ENCODE peak calls at places on chromosome 19, in four cellular contexts. One of them, this sample, is unnamed.

GRCh38 chr19:5914946-5915781 is 1.1 kb downstream of the CAPS start:
- DNase-seq in A549: no peak
- DNase-seq in GM12878: no peak
- DNase-seq in HepG2: no peak
- DNase-seq in this sample: no peak

GRCh38 chr19:33434090-33434885 is 60.8 kb downstream of the CEBPG start:
- DNase-seq in HepG2: no peak
- DNase-seq in GM12878: no peak
- DNase-seq in A549: no peak
- DNase-seq in this sample: no peak

GRCh38 chr19:14167594-14168138 is 31.3 kb upstream of the ASF1B start:
- DNase-seq in HepG2: no peak
- DNase-seq in GM12878: no peak
- DNase-seq in A549: no peak
- DNase-seq in this sample: no peak

GRCh38 chr19:15443838-15444237 is 5.9 kb downstream of the WIZ start:
- DNase-seq in GM12878: no peak
- DNase-seq in A549: no peak
- DNase-seq in HepG2: no peak
- DNase-seq in this sample: no peak

GRCh38 chr19:42284641-42285341 is 15.7 kb downstream of the CIC start:
- DNase-seq in A549: no peak
- DNase-seq in GM12878: no peak
- DNase-seq in HepG2: no peak
- DNase-seq in this sample: no peak

GRCh38 chr19:16327911-16328823 is 3.5 kb downstream of the KLF2 start:
- DNase-seq in GM12878: no peak
- DNase-seq in A549: peak; percentile 32
- DNase-seq in HepG2: no peak
- DNase-seq in this sample: peak; percentile 17

GRCh38 chr19:18282021-18282787 is 782 bp upstream of the JUND start:
- DNase-seq in HepG2: peak; percentile 60
- DNase-seq in A549: no peak
- DNase-seq in GM12878: no peak
- DNase-seq in this sample: no peak

GRCh38 chr19:28482221-28482620 is 730.7 kb downstream of the UQCRFS1 start:
- DNase-seq in A549: peak; percentile 16
- DNase-seq in GM12878: no peak
- DNase-seq in HepG2: no peak
- DNase-seq in this sample: no peak

GRCh38 chr19:3975637-3976087 is 4.8 kb upstream of the DAPK3 start:
- DNase-seq in A549: no peak
- DNase-seq in HepG2: no peak
- DNase-seq in GM12878: no peak
- DNase-seq in this sample: no peak

GRCh38 chr19:33492090-33492489 is 29.5 kb downstream of the PEPD start:
- DNase-seq in A549: no peak
- DNase-seq in HepG2: no peak
- DNase-seq in GM12878: no peak
- DNase-seq in this sample: no peak

GRCh38 chr19:18514800-18515682 is 6.8 kb downstream of the ELL start:
- DNase-seq in A549: peak; percentile 64
- DNase-seq in HepG2: peak; percentile 99
- DNase-seq in GM12878: no peak
- DNase-seq in this sample: no peak

GRCh38 chr19:3980353-3981251 is 4.7 kb downstream of the EEF2 start:
- DNase-seq in GM12878: no peak
- DNase-seq in A549: no peak
- DNase-seq in HepG2: no peak
- DNase-seq in this sample: peak; percentile 22

GRCh38 chr19:6060600-6061391 is 49.5 kb downstream of the RFX2 start:
- DNase-seq in A549: no peak
- DNase-seq in HepG2: no peak
- DNase-seq in GM12878: no peak
- DNase-seq in this sample: peak; percentile 92

GRCh38 chr19:48989701-48990291 is 3.3 kb downstream of the GYS1 start:
- DNase-seq in HepG2: no peak
- DNase-seq in GM12878: no peak
- DNase-seq in A549: no peak
- DNase-seq in this sample: no peak

GRCh38 chr19:13012690-13013608 is 17.7 kb downstream of the NFIX start:
- DNase-seq in A549: no peak
- DNase-seq in HepG2: peak; percentile 52
- DNase-seq in GM12878: no peak
- DNase-seq in this sample: peak; percentile 80

GRCh38 chr19:33794578-33795369 is 1.9 kb upstream of the KCTD15 start:
- DNase-seq in A549: no peak
- DNase-seq in HepG2: no peak
- DNase-seq in GM12878: no peak
- DNase-seq in this sample: no peak

GRCh38 chr19:17951151-17952040 is 15.5 kb upstream of the KCNN1 start:
- DNase-seq in HepG2: no peak
- DNase-seq in GM12878: no peak
- DNase-seq in A549: no peak
- DNase-seq in this sample: no peak

GRCh38 chr19:16892868-16893685 is 4.3 kb downstream of the F2RL3 start:
- DNase-seq in HepG2: no peak
- DNase-seq in GM12878: no peak
- DNase-seq in A549: no peak
- DNase-seq in this sample: no peak

GRCh38 chr19:13082192-13083007 is 20.3 kb downstream of the LYL1 start:
- DNase-seq in GM12878: no peak
- DNase-seq in A549: peak; percentile 58
- DNase-seq in HepG2: peak; percentile 52
- DNase-seq in this sample: peak; percentile 49

GRCh38 chr19:2561895-2562294 is 86.0 kb downstream of the GADD45B start:
- DNase-seq in A549: no peak
- DNase-seq in HepG2: no peak
- DNase-seq in GM12878: peak; percentile 92
- DNase-seq in this sample: no peak

GRCh38 chr19:41944336-41944735 is 14.8 kb downstream of the RABAC1 start:
- DNase-seq in A549: no peak
- DNase-seq in HepG2: no peak
- DNase-seq in GM12878: no peak
- DNase-seq in this sample: no peak

GRCh38 chr19:14775855-14776254 is 2.5 kb downstream of the ADGRE2 start:
- DNase-seq in GM12878: no peak
- DNase-seq in A549: no peak
- DNase-seq in HepG2: no peak
- DNase-seq in this sample: peak; percentile 75

GRCh38 chr19:53530622-53531021 is 7.3 kb upstream of the ZNF331 start:
- DNase-seq in HepG2: no peak
- DNase-seq in GM12878: no peak
- DNase-seq in A549: no peak
- DNase-seq in this sample: no peak

GRCh38 chr19:32687681-32688080 is 3.9 kb upstream of the NUDT19 start:
- DNase-seq in HepG2: no peak
- DNase-seq in A549: no peak
- DNase-seq in GM12878: no peak
- DNase-seq in this sample: peak; percentile 54

GRCh38 chr19:31280266-31281006 is 68.8 kb downstream of the TSHZ3 start:
- DNase-seq in A549: no peak
- DNase-seq in HepG2: no peak
- DNase-seq in GM12878: no peak
- DNase-seq in this sample: no peak

GRCh38 chr19:47545061-47545948 is 27.6 kb downstream of the ZNF541 start:
- DNase-seq in GM12878: no peak
- DNase-seq in A549: no peak
- DNase-seq in HepG2: no peak
- DNase-seq in this sample: no peak

GRCh38 chr19:45355910-45356309 is 14.5 kb downstream of the ERCC2 start:
- DNase-seq in HepG2: no peak
- DNase-seq in A549: no peak
- DNase-seq in GM12878: no peak
- DNase-seq in this sample: no peak

DNA sequence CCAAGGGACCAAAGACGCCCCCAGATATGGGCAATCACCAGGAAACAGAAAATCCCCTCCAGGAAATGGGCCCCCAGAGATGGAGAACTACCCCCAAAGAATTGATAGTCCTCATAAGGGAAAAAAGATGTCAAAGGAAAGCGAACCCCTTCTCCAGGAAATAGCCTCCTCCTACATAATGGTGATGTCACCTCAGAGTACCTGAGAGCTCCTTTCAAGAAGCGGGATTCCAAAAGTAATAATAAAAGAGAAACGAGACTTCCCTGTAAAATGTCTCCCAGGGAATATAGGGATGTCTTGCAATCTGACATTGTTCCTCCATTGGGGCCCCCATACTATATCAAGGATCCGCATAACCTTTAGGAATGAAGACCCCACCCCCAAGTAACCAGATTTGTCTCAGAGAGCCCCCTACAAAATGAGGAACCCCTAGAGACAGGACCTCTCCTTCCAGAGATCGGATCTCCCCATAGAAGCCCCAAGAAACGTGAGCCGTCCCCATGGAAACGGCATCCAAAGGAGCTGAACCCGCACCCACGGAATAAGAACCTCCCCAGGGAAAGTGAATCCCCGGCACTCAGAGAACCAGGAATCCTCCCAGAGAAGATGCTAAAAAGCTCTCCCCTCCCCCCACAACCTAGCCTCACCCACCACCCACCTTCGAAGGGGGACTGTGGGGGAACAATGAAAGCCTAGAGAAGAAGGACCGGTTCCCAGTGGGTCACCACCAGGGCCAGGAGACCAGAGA is 909 bp downstream of the CDKN2D start:
- DNase-seq in A549: no peak
- DNase-seq in GM12878: no peak
- DNase-seq in HepG2: no peak
- DNase-seq in this sample: no peak
- TF ChIP-seq POLR2AphosphoS2 in A549: no peak
- TF ChIP-seq POLR2AphosphoS2 in GM12878: no peak
- TF ChIP-seq POLR2AphosphoS2 in HepG2: no peak
- TF ChIP-seq POLR2AphosphoS2 in this sample: no peak

GRCh38 chr19:11125994-11126685 is 29.4 kb downstream of the SPC24 start:
- DNase-seq in A549: peak; percentile 78
- DNase-seq in GM12878: no peak
- DNase-seq in HepG2: peak; percentile 67
- DNase-seq in this sample: peak; percentile 62
- TF ChIP-seq POLR2AphosphoS2 in A549: no peak
- TF ChIP-seq POLR2AphosphoS2 in GM12878: no peak
- TF ChIP-seq POLR2AphosphoS2 in HepG2: no peak
- TF ChIP-seq POLR2AphosphoS2 in this sample: peak; percentile 66

GRCh38 chr19:452829-453228 is 8.0 kb downstream of the SHC2 start:
- DNase-seq in A549: no peak
- DNase-seq in GM12878: no peak
- DNase-seq in HepG2: no peak
- DNase-seq in this sample: no peak

GRCh38 chr19:447816-448546 is 12.9 kb downstream of the SHC2 start:
- DNase-seq in HepG2: no peak
- DNase-seq in GM12878: no peak
- DNase-seq in A549: no peak
- DNase-seq in this sample: no peak

GRCh38 chr19:453606-454005 is 7.2 kb downstream of the SHC2 start:
- DNase-seq in GM12878: no peak
- DNase-seq in A549: no peak
- DNase-seq in HepG2: no peak
- DNase-seq in this sample: no peak

GRCh38 chr19:447064-447426 is 13.8 kb downstream of the SHC2 start:
- DNase-seq in HepG2: no peak
- DNase-seq in A549: no peak
- DNase-seq in GM12878: no peak
- DNase-seq in this sample: peak; percentile 43

DNA sequence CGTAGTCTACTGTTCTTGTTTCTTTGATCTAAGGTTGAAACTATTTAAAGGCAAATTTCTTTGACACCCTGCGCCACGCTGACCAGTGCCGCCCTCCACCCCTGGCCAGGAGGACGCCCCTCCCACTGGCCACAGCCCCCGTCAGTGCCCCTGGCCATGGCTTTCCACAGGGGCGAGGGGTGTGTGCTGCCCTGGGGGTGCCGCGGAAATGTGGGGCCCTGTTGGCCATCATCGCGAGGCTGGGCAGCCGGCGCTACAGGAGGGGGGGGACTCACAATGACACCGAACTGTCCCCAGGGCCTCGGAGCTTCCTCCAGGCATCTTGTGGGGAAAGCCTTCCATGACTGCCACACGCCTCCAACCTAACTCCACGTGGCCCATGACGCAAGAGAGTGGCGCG is 10.9 kb downstream of the SHC2 start:
- DNase-seq in HepG2: no peak
- DNase-seq in GM12878: no peak
- DNase-seq in A549: no peak
- DNase-seq in this sample: no peak
- TF ChIP-seq POLR2AphosphoS2 in HepG2: no peak
- TF ChIP-seq POLR2AphosphoS2 in GM12878: no peak
- TF ChIP-seq POLR2AphosphoS2 in A549: no peak
- TF ChIP-seq POLR2AphosphoS2 in this sample: no peak

GRCh38 chr19:51258761-51259160 is 7.9 kb downstream of the SIGLECL1 start:
- DNase-seq in A549: no peak
- DNase-seq in GM12878: no peak
- DNase-seq in HepG2: no peak
- DNase-seq in this sample: no peak

GRCh38 chr19:51258165-51258564 is 7.3 kb downstream of the SIGLECL1 start:
- DNase-seq in A549: no peak
- DNase-seq in GM12878: no peak
- DNase-seq in HepG2: no peak
- DNase-seq in this sample: no peak

GRCh38 chr19:51256053-51256682 is 5.3 kb downstream of the SIGLECL1 start:
- DNase-seq in GM12878: no peak
- DNase-seq in HepG2: no peak
- DNase-seq in A549: no peak
- DNase-seq in this sample: no peak

GRCh38 chr19:51257471-51257870 is 6.6 kb downstream of the SIGLECL1 start:
- DNase-seq in A549: no peak
- DNase-seq in HepG2: no peak
- DNase-seq in GM12878: no peak
- DNase-seq in this sample: no peak

GRCh38 chr19:51259348-51260245 is 8.7 kb downstream of the SIGLECL1 start:
- DNase-seq in HepG2: peak; percentile 24
- DNase-seq in A549: peak; percentile 50
- DNase-seq in GM12878: peak; percentile 12
- DNase-seq in this sample: peak; percentile 48
- TF ChIP-seq POLR2AphosphoS2 in HepG2: no peak
- TF ChIP-seq POLR2AphosphoS2 in A549: no peak
- TF ChIP-seq POLR2AphosphoS2 in GM12878: no peak
- TF ChIP-seq POLR2AphosphoS2 in this sample: no peak

DNA sequence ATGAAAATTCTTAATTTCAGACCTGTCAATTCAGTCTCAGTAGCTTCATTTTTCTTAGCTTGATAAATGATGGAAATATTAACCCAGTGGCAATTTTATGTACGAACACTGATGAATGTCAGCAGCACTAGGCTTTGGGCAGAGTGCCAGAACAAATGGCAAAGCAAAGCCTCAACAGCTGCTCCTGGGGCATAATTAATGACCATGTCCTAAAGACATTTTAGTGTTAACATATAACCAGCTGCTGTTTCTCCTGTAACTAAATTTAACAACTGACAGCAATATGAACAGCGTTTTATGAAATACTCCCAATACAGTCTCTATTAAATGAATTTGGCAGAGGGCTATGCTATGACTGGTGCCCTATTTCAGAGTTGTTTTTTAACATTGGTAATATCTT is 47.1 kb downstream of the ZNF568 start:
- DNase-seq in A549: no peak
- DNase-seq in HepG2: no peak
- DNase-seq in GM12878: no peak
- DNase-seq in this sample: no peak
- TF ChIP-seq POLR2AphosphoS2 in A549: no peak
- TF ChIP-seq POLR2AphosphoS2 in HepG2: no peak
- TF ChIP-seq POLR2AphosphoS2 in GM12878: no peak
- TF ChIP-seq POLR2AphosphoS2 in this sample: no peak

This sample was measured in K562.